ENCODE peak calls at places on chromosomes 12 and 14, in ten cellular contexts. P is A549, Z is adrenal gland, X is GM12891, J is stomach, S is upper lobe of left lung, U is body of pancreas, F is lower leg skin, L is K562, K is tibial nerve. G is an unnamed sample.

GRCh38 chr12:47813491-47814196 is 6.1 kb downstream of the HDAC7 start:
- DNase-seq in P (peak), Z (no peak), X (no peak), J (no peak), S (peak), U (peak), F (no peak), L (peak), K (no peak), G (peak)

GRCh38 chr14:93970967-93971634 is 5.3 kb downstream of the ASB2 start:
- DNase-seq in P (no peak), Z (no peak), X (no peak), J (peak), S (no peak), U (no peak), F (no peak), L (no peak), K (no peak), G (no peak)

GRCh38 chr12:110689601-110690430 is 901 bp upstream of the HVCN1 start:
- DNase-seq in P (no peak), Z (no peak), X (peak), J (peak), S (peak), U (peak), F (no peak), L (peak), K (no peak), G (no peak)

GRCh38 chr12:48890657-48891418 is 25.2 kb upstream of the RND1 start:
- DNase-seq in P (no peak), Z (peak), X (peak), J (peak), S (peak), U (peak), F (peak), L (peak), K (peak), G (peak)

GRCh38 chr12:87368259-87368658 is 660.9 kb downstream of the C12orf50 start:
- DNase-seq in P (no peak), Z (no peak), X (no peak), J (no peak), S (no peak), U (no peak), F (no peak), L (no peak), K (no peak), G (no peak)

GRCh38 chr12:112406519-112407488 is 2.6 kb downstream of the RPL6 start:
- DNase-seq in P (no peak), Z (no peak), X (no peak), J (no peak), S (no peak), U (no peak), F (no peak), L (no peak), K (no peak), G (no peak)

GRCh38 chr12:51924551-51925399 is 17.5 kb downstream of the ACVRL1 start:
- DNase-seq in P (no peak), Z (no peak), X (no peak), J (no peak), S (no peak), U (no peak), F (no peak), L (no peak), K (no peak), G (no peak)

GRCh38 chr12:111155020-111155419 is 213.9 kb downstream of the PHETA1 start:
- DNase-seq in P (no peak), Z (no peak), X (no peak), J (no peak), S (no peak), U (no peak), F (no peak), L (no peak), K (no peak), G (no peak)

GRCh38 chr12:57745485-57745881 is 644 bp downstream of the TSPAN31 start:
- DNase-seq in P (no peak), Z (no peak), X (no peak), J (no peak), S (no peak), U (no peak), F (no peak), L (no peak), K (no peak), G (no peak)

GRCh38 chr14:72582582-72582981 is 311.3 kb downstream of the DPF3 start:
- DNase-seq in P (no peak), Z (no peak), X (no peak), J (no peak), S (no peak), U (no peak), F (no peak), L (no peak), K (no peak), G (no peak)

GRCh38 chr14:55512421-55512820 is 67.6 kb upstream of the KTN1 start:
- DNase-seq in P (no peak), Z (no peak), X (no peak), J (no peak), S (no peak), U (no peak), F (no peak), L (no peak), K (no peak), G (no peak)

GRCh38 chr14:65330416-65330815 is 82.1 kb upstream of the FUT8 start:
- DNase-seq in P (no peak), Z (no peak), X (no peak), J (no peak), S (no peak), U (no peak), F (peak), L (no peak), K (no peak), G (no peak)

GRCh38 chr14:90483551-90483950 is 86.7 kb downstream of the CALM1 start:
- DNase-seq in P (no peak), Z (no peak), X (no peak), J (peak), S (no peak), U (peak), F (no peak), L (peak), K (no peak), G (no peak)

GRCh38 chr12:128813392-128813791 is 10.4 kb downstream of the SLC15A4 start:
- DNase-seq in P (no peak), Z (no peak), X (no peak), J (peak), S (no peak), U (no peak), F (no peak), L (no peak), K (no peak), G (no peak)

GRCh38 chr14:87874676-87875075 is 118.3 kb downstream of the GALC start:
- DNase-seq in P (no peak), Z (no peak), X (no peak), J (no peak), S (no peak), U (no peak), F (no peak), L (no peak), K (no peak), G (no peak)

GRCh38 chr14:51539571-51540037 is 112.1 kb upstream of the FRMD6 start:
- DNase-seq in P (peak), Z (no peak), X (no peak), J (no peak), S (no peak), U (no peak), F (no peak), L (no peak), K (no peak), G (peak)

GRCh38 chr12:110340706-110341105 is 59.7 kb downstream of the ATP2A2 start:
- DNase-seq in P (no peak), Z (no peak), X (no peak), J (no peak), S (peak), U (no peak), F (no peak), L (no peak), K (no peak), G (no peak)

GRCh38 chr12:52821826-52822660 is 8.1 kb upstream of the KRT4 start:
- DNase-seq in P (peak), Z (no peak), X (no peak), J (no peak), S (no peak), U (no peak), F (no peak), L (no peak), K (no peak), G (peak)

GRCh38 chr12:82817368-82817767 is 130.7 kb downstream of the TMTC2 start:
- DNase-seq in P (no peak), Z (no peak), X (no peak), J (no peak), S (no peak), U (no peak), F (no peak), L (no peak), K (no peak), G (no peak)

GRCh38 chr12:41103614-41104013 is 84.5 kb upstream of the PDZRN4 start:
- DNase-seq in P (no peak), Z (no peak), X (no peak), J (no peak), S (no peak), U (no peak), F (no peak), L (no peak), K (no peak), G (no peak)

GRCh38 chr12:124087251-124088141 is 114.5 kb downstream of the ZNF664 start:
- DNase-seq in P (no peak), Z (no peak), X (no peak), J (no peak), S (no peak), U (no peak), F (no peak), L (no peak), K (no peak), G (no peak)

GRCh38 chr12:12333980-12334709 is 15.9 kb downstream of the MANSC1 start:
- DNase-seq in P (peak), Z (peak), X (peak), J (peak), S (peak), U (peak), F (no peak), L (peak), K (no peak), G (peak)

GRCh38 chr14:73386342-73386741 is 72.0 kb downstream of the NUMB start:
- DNase-seq in P (no peak), Z (no peak), X (no peak), J (no peak), S (no peak), U (no peak), F (no peak), L (no peak), K (no peak), G (no peak)

GRCh38 chr12:58341791-58342190 is 400.4 kb downstream of the ATP23 start:
- DNase-seq in P (no peak), Z (no peak), X (no peak), J (no peak), S (no peak), U (no peak), F (no peak), L (no peak), K (no peak), G (no peak)

GRCh38 chr14:34220921-34221320 is 241.1 kb downstream of the SPTSSA start:
- DNase-seq in P (no peak), Z (no peak), X (peak), J (no peak), S (no peak), U (no peak), F (no peak), L (no peak), K (no peak), G (no peak)

GRCh38 chr12:4978737-4979136 is 64.9 kb upstream of the KCNA5 start:
- DNase-seq in P (no peak), Z (no peak), X (no peak), J (no peak), S (no peak), U (no peak), F (no peak), L (no peak), K (no peak), G (no peak)

DNA sequence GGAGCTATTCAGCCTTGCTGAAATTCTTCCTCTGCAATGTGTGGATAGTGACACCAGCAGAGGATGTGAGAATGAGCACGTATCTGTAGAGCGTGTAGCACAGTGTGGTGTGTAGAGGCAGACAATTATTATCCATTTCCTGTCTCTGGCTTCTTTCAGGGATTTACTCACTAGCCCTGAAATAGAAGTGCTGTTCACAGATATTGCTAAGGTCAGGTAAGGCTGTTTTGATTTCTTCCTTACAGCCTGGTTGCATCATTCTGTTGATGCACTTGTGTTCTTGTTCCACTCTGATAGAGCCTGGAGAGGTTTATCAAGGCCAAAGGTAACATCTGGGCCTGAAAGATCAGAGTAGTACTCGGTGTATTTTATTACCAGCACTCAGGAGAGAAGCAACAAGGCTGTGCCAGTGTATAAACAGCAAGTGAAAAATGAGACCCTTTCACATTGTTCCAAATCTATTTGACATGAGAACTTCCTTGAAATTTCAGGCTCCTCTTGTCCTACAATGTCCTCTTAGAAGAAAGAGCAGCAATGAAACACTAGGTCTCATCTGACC is 16.7 kb downstream of the ARG2 start:
- DNase-seq in P (no peak), Z (no peak), X (no peak), J (no peak), S (no peak), U (peak), F (no peak), L (peak), K (no peak), G (no peak)
- TF ChIP-seq POLR2A in P (no peak), Z (no peak), X (no peak), J (no peak), S (no peak), U (no peak), F (no peak), L (no peak), K (no peak), G (no peak)

GRCh38 chr12:13342971-13343370 is 146.4 kb downstream of the EMP1 start:
- DNase-seq in P (no peak), Z (no peak), X (no peak), J (no peak), S (no peak), U (no peak), F (no peak), L (no peak), K (no peak), G (no peak)

GRCh38 chr12:13339538-13339937 is 143.0 kb downstream of the EMP1 start:
- DNase-seq in P (peak), Z (no peak), X (no peak), J (no peak), S (no peak), U (no peak), F (no peak), L (peak), K (no peak), G (no peak)

GRCh38 chr12:13337786-13338185 is 141.3 kb downstream of the EMP1 start:
- DNase-seq in P (no peak), Z (no peak), X (no peak), J (no peak), S (no peak), U (no peak), F (no peak), L (no peak), K (no peak), G (no peak)

GRCh38 chr12:13339091-13339490 is 142.6 kb downstream of the EMP1 start:
- DNase-seq in P (no peak), Z (no peak), X (no peak), J (no peak), S (no peak), U (no peak), F (no peak), L (no peak), K (no peak), G (no peak)

DNA sequence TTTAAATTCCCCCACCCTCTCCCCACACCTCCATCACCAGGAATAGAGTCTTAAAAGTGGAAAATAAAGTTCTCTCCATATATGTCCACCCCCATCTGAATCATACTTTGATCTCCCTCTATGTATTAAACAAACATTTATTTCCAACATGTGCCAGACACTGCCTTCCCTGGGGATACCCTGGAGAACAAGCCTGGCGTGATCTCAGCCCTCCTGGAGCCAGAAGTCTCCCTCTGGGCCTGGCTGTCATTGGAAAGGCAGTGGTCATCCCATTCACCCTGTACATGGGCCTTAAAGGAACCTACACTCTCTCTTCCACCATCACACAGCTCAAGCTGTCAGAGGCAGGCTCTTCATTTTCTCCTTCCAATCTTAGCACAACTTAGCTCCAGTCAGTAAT is 143.6 kb downstream of the EMP1 start:
- DNase-seq in P (no peak), Z (no peak), X (no peak), J (no peak), S (no peak), U (no peak), F (no peak), L (no peak), K (no peak), G (no peak)
- TF ChIP-seq POLR2A in P (no peak), Z (no peak), X (no peak), J (no peak), S (no peak), U (no peak), F (no peak), L (no peak), K (no peak), G (no peak)

DNA sequence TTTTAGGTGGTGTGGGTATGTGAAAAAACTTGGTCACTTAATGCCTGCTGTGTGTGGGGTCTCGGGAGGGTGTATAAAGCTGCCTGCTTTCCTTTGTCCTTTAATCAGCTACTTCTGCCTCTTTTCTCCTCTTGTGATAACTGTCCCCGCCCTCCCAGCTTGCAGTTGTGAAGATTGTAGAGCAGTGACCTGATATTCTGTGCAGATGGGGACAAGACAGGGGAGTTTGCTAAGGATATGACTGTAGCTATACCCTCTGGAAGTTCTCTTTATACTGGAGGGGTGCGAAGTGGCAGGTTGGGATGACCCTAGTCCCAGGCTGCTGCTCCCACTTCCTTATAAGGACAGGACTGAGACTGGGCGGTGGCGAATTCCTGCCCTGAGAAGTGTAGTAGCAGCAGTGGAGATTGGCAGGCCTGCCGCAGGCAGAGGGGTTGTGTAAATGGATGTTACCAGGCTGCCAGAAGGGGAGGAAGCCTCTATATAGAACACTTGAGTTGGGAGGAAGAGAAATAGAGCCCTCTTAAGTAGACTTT is 835 bp downstream of the MYL6 start:
- DNase-seq in P (peak), Z (peak), X (no peak), J (peak), S (no peak), U (peak), F (peak), L (no peak), K (peak), G (no peak)
- TF ChIP-seq POLR2A in P (peak), Z (peak), X (peak), J (no peak), S (peak), U (peak), F (no peak), L (no peak), K (peak), G (no peak)

GRCh38 chr14:100683578-100683977 is 43.1 kb upstream of the DLK1 start:
- DNase-seq in P (no peak), Z (no peak), X (no peak), J (no peak), S (no peak), U (no peak), F (no peak), L (no peak), K (no peak), G (no peak)
- TF ChIP-seq POLR2A in P (no peak), Z (no peak), X (no peak), J (no peak), S (no peak), U (no peak), F (no peak), L (no peak), K (no peak), G (no peak)

G was measured in H54.